ENCODE peak calls at places on chromosome 17, in seven cellular contexts. One of them, this sample, is unnamed.

GRCh38 chr17:70775667-70776066 is 606.3 kb downstream of the KCNJ2 start:
- DNase-seq in H9: no peak
- DNase-seq in ascending aorta: no peak
- DNase-seq in adrenal gland: no peak
- DNase-seq in mammary epithelial cell: no peak
- DNase-seq in neural progenitor cell: no peak
- DNase-seq in lower lobe of right lung: no peak
- DNase-seq in this sample: no peak

GRCh38 chr17:50149425-50150353 is 788 bp downstream of the PPP1R9B start:
- DNase-seq in H9: peak
- DNase-seq in ascending aorta: no peak
- DNase-seq in adrenal gland: no peak
- DNase-seq in mammary epithelial cell: peak
- DNase-seq in neural progenitor cell: peak
- DNase-seq in lower lobe of right lung: peak
- DNase-seq in this sample: peak

GRCh38 chr17:69828087-69828486 is 246.9 kb upstream of the KCNJ16 start:
- DNase-seq in H9: no peak
- DNase-seq in ascending aorta: no peak
- DNase-seq in adrenal gland: peak
- DNase-seq in mammary epithelial cell: peak
- DNase-seq in neural progenitor cell: no peak
- DNase-seq in lower lobe of right lung: no peak
- DNase-seq in this sample: no peak

GRCh38 chr17:31595666-31596381 is 204.3 kb downstream of the RAB11FIP4 start:
- DNase-seq in H9: no peak
- DNase-seq in ascending aorta: no peak
- DNase-seq in adrenal gland: no peak
- DNase-seq in mammary epithelial cell: no peak
- DNase-seq in neural progenitor cell: no peak
- DNase-seq in lower lobe of right lung: no peak
- DNase-seq in this sample: no peak

GRCh38 chr17:76241776-76242175 is 1.5 kb upstream of the RNF157 start:
- DNase-seq in H9: no peak
- DNase-seq in ascending aorta: no peak
- DNase-seq in adrenal gland: no peak
- DNase-seq in mammary epithelial cell: no peak
- DNase-seq in neural progenitor cell: no peak
- DNase-seq in lower lobe of right lung: no peak
- DNase-seq in this sample: no peak

GRCh38 chr17:81383504-81384421 is 11.5 kb upstream of the BAHCC1 start:
- DNase-seq in H9: no peak
- DNase-seq in ascending aorta: no peak
- DNase-seq in adrenal gland: peak
- DNase-seq in mammary epithelial cell: no peak
- DNase-seq in neural progenitor cell: no peak
- DNase-seq in lower lobe of right lung: no peak
- DNase-seq in this sample: no peak

GRCh38 chr17:17792143-17792550 is 44.6 kb downstream of the SREBF1 start:
- DNase-seq in H9: no peak
- DNase-seq in ascending aorta: no peak
- DNase-seq in adrenal gland: no peak
- DNase-seq in mammary epithelial cell: no peak
- DNase-seq in neural progenitor cell: no peak
- DNase-seq in lower lobe of right lung: no peak
- DNase-seq in this sample: no peak

GRCh38 chr17:72811976-72812687 is 280.4 kb downstream of the SLC39A11 start:
- DNase-seq in H9: no peak
- DNase-seq in ascending aorta: no peak
- DNase-seq in adrenal gland: no peak
- DNase-seq in mammary epithelial cell: no peak
- DNase-seq in neural progenitor cell: no peak
- DNase-seq in lower lobe of right lung: no peak
- DNase-seq in this sample: no peak

GRCh38 chr17:72249441-72249840 is 128.6 kb downstream of the SOX9 start:
- DNase-seq in H9: no peak
- DNase-seq in ascending aorta: no peak
- DNase-seq in adrenal gland: no peak
- DNase-seq in mammary epithelial cell: peak
- DNase-seq in neural progenitor cell: no peak
- DNase-seq in lower lobe of right lung: no peak
- DNase-seq in this sample: no peak

GRCh38 chr17:48528153-48528912 is 2.5 kb downstream of the HOXB1 start:
- DNase-seq in H9: peak
- DNase-seq in ascending aorta: no peak
- DNase-seq in adrenal gland: no peak
- DNase-seq in mammary epithelial cell: no peak
- DNase-seq in neural progenitor cell: peak
- DNase-seq in lower lobe of right lung: no peak
- DNase-seq in this sample: no peak

GRCh38 chr17:31696184-31696602 is 162.9 kb downstream of the COPRS start:
- DNase-seq in H9: peak
- DNase-seq in ascending aorta: peak
- DNase-seq in adrenal gland: peak
- DNase-seq in mammary epithelial cell: no peak
- DNase-seq in neural progenitor cell: peak
- DNase-seq in lower lobe of right lung: peak
- DNase-seq in this sample: no peak

GRCh38 chr17:50087246-50087911 is 7.8 kb upstream of the PDK2 start:
- DNase-seq in H9: peak
- DNase-seq in ascending aorta: no peak
- DNase-seq in adrenal gland: peak
- DNase-seq in mammary epithelial cell: peak
- DNase-seq in neural progenitor cell: peak
- DNase-seq in lower lobe of right lung: peak
- DNase-seq in this sample: peak

GRCh38 chr17:50539762-50540440 is 7.1 kb upstream of the SPATA20 start:
- DNase-seq in H9: peak
- DNase-seq in ascending aorta: no peak
- DNase-seq in adrenal gland: no peak
- DNase-seq in mammary epithelial cell: peak
- DNase-seq in neural progenitor cell: no peak
- DNase-seq in lower lobe of right lung: no peak
- DNase-seq in this sample: no peak

GRCh38 chr17:74682028-74682427 is 30.7 kb downstream of the CD300LF start:
- DNase-seq in H9: no peak
- DNase-seq in ascending aorta: no peak
- DNase-seq in adrenal gland: no peak
- DNase-seq in mammary epithelial cell: no peak
- DNase-seq in neural progenitor cell: no peak
- DNase-seq in lower lobe of right lung: no peak
- DNase-seq in this sample: no peak

GRCh38 chr17:64236827-64237403 is 26.1 kb downstream of the TEX2 start:
- DNase-seq in H9: peak
- DNase-seq in ascending aorta: no peak
- DNase-seq in adrenal gland: no peak
- DNase-seq in mammary epithelial cell: no peak
- DNase-seq in neural progenitor cell: peak
- DNase-seq in lower lobe of right lung: no peak
- DNase-seq in this sample: no peak

GRCh38 chr17:58371300-58371950 is 19.4 kb upstream of the SUPT4H1 start:
- DNase-seq in H9: no peak
- DNase-seq in ascending aorta: no peak
- DNase-seq in adrenal gland: no peak
- DNase-seq in mammary epithelial cell: no peak
- DNase-seq in neural progenitor cell: no peak
- DNase-seq in lower lobe of right lung: no peak
- DNase-seq in this sample: no peak

DNA sequence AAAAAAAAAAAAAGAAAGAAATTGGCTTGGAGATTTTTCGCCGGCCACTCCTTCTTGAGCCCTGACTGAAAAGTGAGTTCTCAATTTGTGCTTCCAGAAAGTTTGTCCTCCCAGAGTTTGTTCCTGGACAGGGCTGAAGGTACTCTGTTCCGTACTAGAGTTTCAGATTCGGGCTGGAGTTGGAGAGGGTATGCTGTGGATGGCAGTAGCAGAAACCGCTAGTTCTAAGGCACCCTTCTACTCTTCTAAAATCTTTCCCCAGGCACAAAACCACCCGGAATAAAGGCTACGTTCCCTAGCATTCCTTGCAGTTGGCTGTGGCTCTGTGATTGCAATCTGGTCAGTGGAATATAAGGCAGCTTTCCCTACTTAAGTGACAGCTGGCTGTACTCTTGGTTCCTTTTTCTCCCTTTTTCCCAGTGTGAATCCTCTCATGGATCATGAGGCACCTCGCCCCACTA is 710 bp upstream of the HEATR6 start:
- DNase-seq in H9: no peak
- DNase-seq in ascending aorta: no peak
- DNase-seq in adrenal gland: peak
- DNase-seq in mammary epithelial cell: peak
- DNase-seq in neural progenitor cell: no peak
- DNase-seq in lower lobe of right lung: no peak
- DNase-seq in this sample: no peak
- H3K27ac ChIP-seq in H9: no peak
- H3K27ac ChIP-seq in ascending aorta: peak
- H3K27ac ChIP-seq in adrenal gland: peak
- H3K27ac ChIP-seq in mammary epithelial cell: peak
- H3K27ac ChIP-seq in neural progenitor cell: no peak
- H3K27ac ChIP-seq in lower lobe of right lung: peak
- H3K27ac ChIP-seq in this sample: no peak

GRCh38 chr17:35119370-35120185 is at the start of gene RAD51D:
- DNase-seq in H9: peak
- DNase-seq in ascending aorta: no peak
- DNase-seq in adrenal gland: peak
- DNase-seq in mammary epithelial cell: peak
- DNase-seq in neural progenitor cell: peak
- DNase-seq in lower lobe of right lung: peak
- DNase-seq in this sample: peak

GRCh38 chr17:35121315-35121714 is at the start of gene FNDC8:
- DNase-seq in H9: no peak
- DNase-seq in ascending aorta: no peak
- DNase-seq in adrenal gland: no peak
- DNase-seq in mammary epithelial cell: no peak
- DNase-seq in neural progenitor cell: no peak
- DNase-seq in lower lobe of right lung: no peak
- DNase-seq in this sample: no peak

GRCh38 chr17:35116845-35117244 is 2.8 kb downstream of the RAD51D start:
- DNase-seq in H9: peak
- DNase-seq in ascending aorta: no peak
- DNase-seq in adrenal gland: no peak
- DNase-seq in mammary epithelial cell: no peak
- DNase-seq in neural progenitor cell: peak
- DNase-seq in lower lobe of right lung: no peak
- DNase-seq in this sample: no peak

DNA sequence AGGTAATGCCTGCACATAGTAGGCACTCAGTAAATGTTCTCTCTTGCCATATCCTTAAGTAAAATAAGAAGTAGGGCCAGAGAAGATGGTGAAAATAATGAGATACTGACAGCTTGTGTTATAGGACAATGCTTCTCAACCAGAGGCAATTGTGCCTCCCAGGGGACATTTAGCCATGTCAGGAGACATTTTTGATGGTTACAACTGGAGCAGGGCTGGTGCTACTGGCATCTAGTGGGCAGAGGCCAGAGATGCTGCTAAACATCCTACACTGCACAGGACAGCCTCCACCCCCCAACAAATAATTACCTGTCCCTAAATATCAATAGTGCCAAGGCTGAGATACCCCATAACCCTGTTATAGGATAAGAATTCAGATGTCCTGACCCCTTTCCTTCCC is 1.7 kb downstream of the RAD51D start:
- DNase-seq in H9: no peak
- DNase-seq in ascending aorta: no peak
- DNase-seq in adrenal gland: no peak
- DNase-seq in mammary epithelial cell: peak
- DNase-seq in neural progenitor cell: no peak
- DNase-seq in lower lobe of right lung: no peak
- DNase-seq in this sample: no peak
- TF ChIP-seq CTCF in H9: peak
- TF ChIP-seq CTCF in ascending aorta: no peak
- TF ChIP-seq CTCF in adrenal gland: no peak
- TF ChIP-seq CTCF in mammary epithelial cell: peak
- TF ChIP-seq CTCF in neural progenitor cell: peak
- TF ChIP-seq CTCF in lower lobe of right lung: no peak
- TF ChIP-seq CTCF in this sample: no peak

DNA sequence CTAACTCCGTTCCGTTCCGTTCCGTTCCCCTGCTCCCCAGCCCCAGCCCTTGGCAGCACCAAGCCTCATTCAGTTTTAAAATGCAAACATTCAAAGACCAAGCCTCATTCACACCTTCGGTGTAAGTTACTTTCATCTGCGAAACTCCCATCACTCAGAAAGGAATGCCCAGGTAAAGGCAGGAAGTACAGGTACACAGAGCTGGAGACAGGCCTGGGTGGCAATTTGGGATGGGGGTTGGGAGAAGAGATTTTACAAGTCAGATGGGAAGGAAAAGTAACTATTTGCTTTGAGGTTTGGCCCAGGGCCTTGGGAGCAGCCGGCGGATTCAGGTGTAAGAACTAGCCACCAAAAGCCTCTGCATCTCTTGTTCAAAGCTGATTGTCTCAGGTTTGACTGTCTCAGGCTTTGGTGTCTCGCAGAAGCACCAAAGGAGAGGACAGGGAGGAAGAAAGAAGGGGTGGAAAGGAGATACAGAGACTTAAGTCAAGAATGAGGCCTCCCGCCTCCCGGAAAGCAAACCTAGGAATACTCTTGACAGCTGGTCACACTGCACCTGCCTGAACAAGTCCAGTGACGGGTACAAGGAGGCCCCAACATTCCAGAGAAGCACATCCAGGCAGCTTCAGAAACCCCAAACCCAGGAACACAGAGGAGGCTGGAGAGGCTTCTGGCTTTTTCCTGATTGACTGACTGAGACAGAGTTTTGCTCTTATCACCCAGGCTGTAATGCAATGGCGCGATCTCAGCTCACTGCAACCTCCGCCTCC is 54.7 kb downstream of the NXN start:
- DNase-seq in H9: peak
- DNase-seq in ascending aorta: no peak
- DNase-seq in adrenal gland: no peak
- DNase-seq in mammary epithelial cell: peak
- DNase-seq in neural progenitor cell: no peak
- DNase-seq in lower lobe of right lung: no peak
- DNase-seq in this sample: no peak
- H3K27ac ChIP-seq in H9: no peak
- H3K27ac ChIP-seq in ascending aorta: no peak
- H3K27ac ChIP-seq in adrenal gland: no peak
- H3K27ac ChIP-seq in mammary epithelial cell: peak
- H3K27ac ChIP-seq in neural progenitor cell: no peak
- H3K27ac ChIP-seq in lower lobe of right lung: peak
- H3K27ac ChIP-seq in this sample: no peak

DNA sequence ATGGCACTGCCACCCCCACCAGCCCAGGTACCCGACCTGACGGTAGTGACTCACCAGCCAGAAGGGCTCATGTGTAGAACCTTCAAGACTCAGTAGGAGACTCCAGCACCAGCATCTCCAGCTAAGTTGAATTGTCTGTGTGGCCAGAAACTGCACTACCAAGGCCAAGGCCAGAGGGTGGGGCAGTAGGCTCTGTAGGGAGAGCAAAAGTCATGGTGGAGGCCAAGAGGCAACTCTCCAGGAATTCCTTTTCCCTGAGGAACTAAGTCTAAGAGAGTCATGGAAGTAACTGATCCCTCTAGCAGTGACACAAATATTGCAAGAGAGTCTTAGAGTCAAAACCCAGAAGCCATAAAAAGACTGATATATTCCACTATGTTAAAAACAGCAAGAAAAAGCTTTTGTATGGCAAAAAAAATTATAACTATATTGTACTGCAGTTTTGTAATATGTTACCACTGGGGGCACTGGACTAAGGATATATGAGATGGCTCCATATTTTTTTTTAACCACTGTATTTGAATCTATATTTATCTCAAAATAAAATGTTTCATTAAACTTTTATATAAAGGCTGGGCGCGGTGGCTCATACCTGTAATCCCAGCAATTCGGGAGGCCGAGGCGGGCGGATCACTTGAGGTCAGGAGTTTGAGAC is 30.2 kb upstream of the GUCY2D start:
- DNase-seq in H9: peak
- DNase-seq in ascending aorta: no peak
- DNase-seq in adrenal gland: no peak
- DNase-seq in mammary epithelial cell: no peak
- DNase-seq in neural progenitor cell: no peak
- DNase-seq in lower lobe of right lung: no peak
- DNase-seq in this sample: no peak
- TF ChIP-seq CTCF in H9: no peak
- TF ChIP-seq CTCF in ascending aorta: no peak
- TF ChIP-seq CTCF in adrenal gland: peak
- TF ChIP-seq CTCF in mammary epithelial cell: peak
- TF ChIP-seq CTCF in neural progenitor cell: no peak
- TF ChIP-seq CTCF in lower lobe of right lung: no peak
- TF ChIP-seq CTCF in this sample: no peak